ENCODE peak calls at places on chromosomes 13 and 19, in seven cellular contexts. E is breast epithelium, Z is uterus, J is Peyer's patch, I is Panc1, B is thoracic aorta, R is GM23338. X is an unnamed sample.

GRCh38 chr13:24301911-24302310 is 7.5 kb upstream of the C1QTNF9 start:
- DNase-seq in E (no peak), Z (no peak), J (no peak), I (no peak), B (no peak), R (no peak), X (peak; percentile 72)

GRCh38 chr19:7862413-7862951 is 11.7 kb downstream of the PRR36 start:
- DNase-seq in E (no peak), Z (no peak), J (peak; percentile 67), I (no peak), B (no peak), R (peak; percentile 97), X (peak; percentile 97)

GRCh38 chr13:98327326-98328314 is 150.6 kb upstream of the RNF113B start:
- DNase-seq in E (no peak), Z (no peak), J (no peak), I (no peak), B (no peak), R (peak; percentile 87), X (no peak)

GRCh38 chr13:62799931-62800436 is 1384.3 kb upstream of the PCDH20 start:
- DNase-seq in E (no peak), Z (no peak), J (no peak), I (no peak), B (no peak), R (no peak), X (no peak)

GRCh38 chr13:100520936-100521765 is 67.4 kb downstream of the GGACT start:
- DNase-seq in E (no peak), Z (no peak), J (no peak), I (no peak), B (no peak), R (peak; percentile 77), X (peak; percentile 34)

GRCh38 chr19:41000310-41000737 is 9.2 kb downstream of the CYP2B6 start:
- DNase-seq in E (no peak), Z (no peak), J (no peak), I (no peak), B (no peak), R (no peak), X (no peak)

GRCh38 chr13:77002590-77003190 is 10.8 kb downstream of the CLN5 start:
- DNase-seq in E (no peak), Z (no peak), J (no peak), I (no peak), B (no peak), R (peak; percentile 71), X (no peak)

GRCh38 chr13:36030670-36031331 is 100.4 kb downstream of the DCLK1 start:
- DNase-seq in E (no peak), Z (peak; percentile 38), J (no peak), I (no peak), B (no peak), R (peak; percentile 27), X (no peak)

GRCh38 chr13:113834496-113835200 is 29.2 kb downstream of the GAS6 start:
- DNase-seq in E (no peak), Z (no peak), J (no peak), I (no peak), B (no peak), R (no peak), X (no peak)

DNA sequence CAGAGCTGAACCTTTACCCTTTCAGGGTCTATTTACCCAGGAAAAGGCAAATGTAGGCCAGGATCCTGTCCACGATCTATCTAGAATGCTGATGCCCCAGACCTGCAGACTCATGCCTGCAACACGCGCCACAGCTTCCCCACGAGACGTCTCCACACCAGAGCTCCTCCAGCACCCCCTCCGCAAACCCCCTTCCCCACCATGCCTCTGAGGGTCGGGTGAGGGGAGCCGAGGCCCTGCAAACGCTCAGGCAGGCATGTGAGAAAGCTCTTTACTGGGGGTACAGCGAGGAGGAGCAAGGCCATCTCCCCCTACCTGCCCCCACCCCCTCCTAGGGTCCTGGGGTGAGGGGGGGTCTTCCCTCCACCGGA is 8.9 kb downstream of the DYRK1B start:
- DNase-seq in E (no peak), Z (no peak), J (no peak), I (no peak), B (no peak), R (no peak), X (peak; percentile 81)
- H3K4me1 ChIP-seq in E (no peaks in the 10 kb centered on the region), Z (no peaks in the 10 kb centered on the region), J (peaks cover 8% of the 10 kb centered on the region), I (peaks cover 25% of the 10 kb centered on the region), B (peaks cover 13% of the 10 kb centered on the region), R (peaks cover 4% of the 10 kb centered on the region), X (peaks cover 7% of the 10 kb centered on the region)

DNA sequence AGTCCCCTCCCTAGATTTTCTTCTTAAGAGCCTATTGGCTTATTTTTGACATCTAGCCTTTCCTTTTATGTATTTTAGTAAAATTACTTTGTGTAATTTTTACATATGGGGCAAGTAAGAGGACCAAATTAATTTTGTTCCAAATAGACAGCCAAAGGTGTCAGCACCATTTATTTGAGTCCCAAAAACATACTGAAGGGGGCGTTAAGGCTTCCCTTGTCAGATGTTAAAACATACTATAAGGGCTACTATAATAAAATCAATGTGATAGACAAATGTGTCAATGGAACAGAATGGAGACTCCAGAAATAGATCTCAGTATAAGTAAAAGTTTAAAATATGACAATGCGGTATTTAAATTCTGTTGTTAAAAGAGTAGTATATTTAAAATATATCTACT is 133.6 kb downstream of the MTUS2 start:
- DNase-seq in E (no peak), Z (no peak), J (no peak), I (no peak), B (no peak), R (peak; percentile 14), X (no peak)
- TF ChIP-seq CTCF in E (no peak), Z (no peak), J (no peak), I (no peak), B (no peak), R (peak; percentile 53), X (no peak)

GRCh38 chr19:4059493-4059880 is 7.2 kb downstream of the ZBTB7A start:
- DNase-seq in E (no peak), Z (no peak), J (no peak), I (no peak), B (no peak), R (no peak), X (peak; percentile 88)
- H3K4me1 ChIP-seq in E (peaks cover 49% of the 10 kb centered on the region), Z (peaks cover 57% of the 10 kb centered on the region), J (peaks cover 59% of the 10 kb centered on the region), I (peaks cover 37% of the 10 kb centered on the region), B (peaks cover 67% of the 10 kb centered on the region), R (peaks cover 19% of the 10 kb centered on the region), X (peaks cover 58% of the 10 kb centered on the region)

GRCh38 chr19:14475251-14476073 is at the start of gene PTGER1:
- DNase-seq in E (no peak), Z (no peak), J (no peak), I (no peak), B (no peak), R (peak; percentile 78), X (peak; percentile 95)
- TF ChIP-seq CTCF in E (no peak), Z (peak; percentile 39), J (peak; percentile 24), I (peak; percentile 76), B (no peak), R (peak; percentile 47), X (peak; percentile 28)

GRCh38 chr19:38710416-38710702 is 33.9 kb downstream of the CAPN12 start:
- DNase-seq in E (no peak), Z (no peak), J (no peak), I (no peak), B (no peak), R (no peak), X (peak; percentile 41)

GRCh38 chr19:38710928-38711725 is 33.1 kb downstream of the CAPN12 start:
- DNase-seq in E (no peak), Z (no peak), J (no peak), I (no peak), B (no peak), R (no peak), X (peak; percentile 92)

GRCh38 chr19:38709119-38709518 is 35.2 kb downstream of the CAPN12 start:
- DNase-seq in E (no peak), Z (no peak), J (no peak), I (no peak), B (no peak), R (no peak), X (peak; percentile 65)

GRCh38 chr19:38708413-38709024 is 35.8 kb downstream of the CAPN12 start:
- DNase-seq in E (no peak), Z (no peak), J (no peak), I (no peak), B (no peak), R (no peak), X (peak; percentile 86)

GRCh38 chr19:38709671-38710415 is 34.4 kb downstream of the CAPN12 start:
- DNase-seq in E (no peak), Z (no peak), J (no peak), I (no peak), B (no peak), R (no peak), X (peak; percentile 71)
- H3K4me1 ChIP-seq in E (peaks cover 30% of the 10 kb centered on the region), Z (peaks cover 49% of the 10 kb centered on the region), J (no peaks in the 10 kb centered on the region), I (peaks cover 100% of the 10 kb centered on the region), B (peaks cover 96% of the 10 kb centered on the region), R (no peaks in the 10 kb centered on the region), X (peaks cover 47% of the 10 kb centered on the region)

GRCh38 chr19:55146078-55146647 is 2.8 kb downstream of the TNNT1 start:
- DNase-seq in E (no peak), Z (no peak), J (no peak), I (no peak), B (no peak), R (peak; percentile 91), X (peak; percentile 86)
- TF ChIP-seq CTCF in E (no peak), Z (no peak), J (peak; percentile 24), I (peak; percentile 99), B (no peak), R (peak; percentile 79), X (peak; percentile 37)